ENCODE peak calls at places on chromosomes 1 and 21, in five cellular contexts. One of them, this sample, is unnamed.

GRCh38 chr1:34268311-34269042 is 91.8 kb downstream of the C1orf94 start:
- DNase-seq in AG09309: peak; percentile 95
- DNase-seq in cardiac fibroblast: no peak
- DNase-seq in ovary: no peak
- DNase-seq in endodermal cell: peak; percentile 17
- DNase-seq in this sample: no peak

GRCh38 chr21:45413922-45414321 is 9.0 kb downstream of the COL18A1 start:
- DNase-seq in endodermal cell: no peak
- DNase-seq in cardiac fibroblast: no peak
- DNase-seq in ovary: peak; percentile 43
- DNase-seq in AG09309: no peak
- DNase-seq in this sample: no peak

GRCh38 chr1:206066479-206067171 is 13.7 kb downstream of the RHEX start:
- DNase-seq in AG09309: no peak
- DNase-seq in cardiac fibroblast: no peak
- DNase-seq in endodermal cell: no peak
- DNase-seq in ovary: no peak
- DNase-seq in this sample: no peak

GRCh38 chr1:26907071-26907922 is 6.5 kb downstream of the NR0B2 start:
- DNase-seq in endodermal cell: no peak
- DNase-seq in ovary: no peak
- DNase-seq in cardiac fibroblast: peak; percentile 93
- DNase-seq in AG09309: peak; percentile 70
- DNase-seq in this sample: peak; percentile 64

GRCh38 chr1:173478099-173478555 is 992 bp downstream of the PRDX6 start:
- DNase-seq in endodermal cell: peak; percentile 61
- DNase-seq in ovary: peak; percentile 55
- DNase-seq in cardiac fibroblast: peak; percentile 83
- DNase-seq in AG09309: peak; percentile 50
- DNase-seq in this sample: peak; percentile 72

GRCh38 chr21:28540514-28540913 is 452.2 kb downstream of the LTN1 start:
- DNase-seq in endodermal cell: no peak
- DNase-seq in ovary: no peak
- DNase-seq in cardiac fibroblast: peak; percentile 63
- DNase-seq in AG09309: peak; percentile 32
- DNase-seq in this sample: peak; percentile 79

GRCh38 chr1:81803423-81804103 is 2.8 kb downstream of the ADGRL2 start:
- DNase-seq in ovary: no peak
- DNase-seq in endodermal cell: peak; percentile 76
- DNase-seq in cardiac fibroblast: peak; percentile 49
- DNase-seq in AG09309: no peak
- DNase-seq in this sample: peak; percentile 47

GRCh38 chr21:42382915-42383314 is 12.9 kb downstream of the TMPRSS3 start:
- DNase-seq in cardiac fibroblast: no peak
- DNase-seq in ovary: no peak
- DNase-seq in AG09309: no peak
- DNase-seq in endodermal cell: no peak
- DNase-seq in this sample: no peak

GRCh38 chr1:30275926-30276736 is 447.3 kb downstream of the MATN1 start:
- DNase-seq in ovary: no peak
- DNase-seq in AG09309: no peak
- DNase-seq in endodermal cell: peak; percentile 34
- DNase-seq in cardiac fibroblast: no peak
- DNase-seq in this sample: no peak

GRCh38 chr1:154463512-154463990 is 38.5 kb upstream of the TDRD10 start:
- DNase-seq in AG09309: no peak
- DNase-seq in endodermal cell: no peak
- DNase-seq in cardiac fibroblast: no peak
- DNase-seq in ovary: peak; percentile 21
- DNase-seq in this sample: no peak

GRCh38 chr21:36210779-36211659 is 54.4 kb downstream of the DOP1B start:
- DNase-seq in cardiac fibroblast: no peak
- DNase-seq in AG09309: no peak
- DNase-seq in ovary: no peak
- DNase-seq in endodermal cell: peak; percentile 56
- DNase-seq in this sample: peak; percentile 33

GRCh38 chr1:155226910-155227260 is 18.4 kb downstream of the MTX1 start:
- DNase-seq in ovary: peak; percentile 65
- DNase-seq in cardiac fibroblast: peak; percentile 51
- DNase-seq in endodermal cell: no peak
- DNase-seq in AG09309: no peak
- DNase-seq in this sample: peak; percentile 37

GRCh38 chr1:248924696-248925532 is 18.9 kb downstream of the PGBD2 start:
- DNase-seq in ovary: no peak
- DNase-seq in cardiac fibroblast: peak; percentile 62
- DNase-seq in endodermal cell: peak; percentile 73
- DNase-seq in AG09309: no peak
- DNase-seq in this sample: peak; percentile 58

GRCh38 chr1:44515416-44515815 is 110.4 kb downstream of the RNF220 start:
- DNase-seq in AG09309: no peak
- DNase-seq in ovary: no peak
- DNase-seq in cardiac fibroblast: peak; percentile 31
- DNase-seq in endodermal cell: no peak
- DNase-seq in this sample: no peak

GRCh38 chr1:49351744-49352143 is 575.1 kb upstream of the BEND5 start:
- DNase-seq in cardiac fibroblast: peak; percentile 21
- DNase-seq in endodermal cell: no peak
- DNase-seq in AG09309: no peak
- DNase-seq in ovary: no peak
- DNase-seq in this sample: peak; percentile 74

GRCh38 chr1:233440952-233441401 is 113.5 kb downstream of the MAP3K21 start:
- DNase-seq in ovary: no peak
- DNase-seq in endodermal cell: peak; percentile 81
- DNase-seq in cardiac fibroblast: peak; percentile 72
- DNase-seq in AG09309: peak; percentile 31
- DNase-seq in this sample: peak; percentile 68

GRCh38 chr1:33914531-33914930 is 50.7 kb downstream of the HMGB4 start:
- DNase-seq in ovary: no peak
- DNase-seq in cardiac fibroblast: no peak
- DNase-seq in endodermal cell: no peak
- DNase-seq in AG09309: no peak
- DNase-seq in this sample: no peak

GRCh38 chr1:178483251-178483957 is 13.4 kb downstream of the CLEC20A start:
- DNase-seq in ovary: no peak
- DNase-seq in cardiac fibroblast: peak; percentile 15
- DNase-seq in AG09309: no peak
- DNase-seq in endodermal cell: no peak
- DNase-seq in this sample: no peak

GRCh38 chr21:41932191-41932575 is 21.6 kb downstream of the C2CD2 start:
- DNase-seq in AG09309: peak; percentile 71
- DNase-seq in endodermal cell: no peak
- DNase-seq in cardiac fibroblast: peak; percentile 94
- DNase-seq in ovary: peak; percentile 53
- DNase-seq in this sample: peak; percentile 68

GRCh38 chr1:21875621-21876063 is 61.5 kb downstream of the HSPG2 start:
- DNase-seq in AG09309: no peak
- DNase-seq in cardiac fibroblast: no peak
- DNase-seq in endodermal cell: no peak
- DNase-seq in ovary: no peak
- DNase-seq in this sample: no peak

GRCh38 chr21:34936874-34937563 is 112.1 kb downstream of the RUNX1 start:
- DNase-seq in AG09309: no peak
- DNase-seq in cardiac fibroblast: peak; percentile 64
- DNase-seq in endodermal cell: no peak
- DNase-seq in ovary: no peak
- DNase-seq in this sample: no peak

GRCh38 chr1:220807726-220808125 is 21.0 kb downstream of the MTARC1 start:
- DNase-seq in ovary: no peak
- DNase-seq in endodermal cell: no peak
- DNase-seq in cardiac fibroblast: no peak
- DNase-seq in AG09309: no peak
- DNase-seq in this sample: no peak

GRCh38 chr1:205963352-205963751 is 20.1 kb upstream of the SLC26A9 start:
- DNase-seq in AG09309: peak; percentile 62
- DNase-seq in ovary: no peak
- DNase-seq in cardiac fibroblast: peak; percentile 87
- DNase-seq in endodermal cell: no peak
- DNase-seq in this sample: peak; percentile 89

GRCh38 chr21:27156666-27157065 is 189.8 kb upstream of the ADAMTS5 start:
- DNase-seq in endodermal cell: no peak
- DNase-seq in AG09309: no peak
- DNase-seq in cardiac fibroblast: no peak
- DNase-seq in ovary: no peak
- DNase-seq in this sample: no peak

GRCh38 chr1:43270421-43271095 is 775 bp downstream of the TMEM125 start:
- DNase-seq in endodermal cell: peak; percentile 96
- DNase-seq in ovary: peak; percentile 49
- DNase-seq in cardiac fibroblast: no peak
- DNase-seq in AG09309: no peak
- DNase-seq in this sample: no peak
- H3K4me3 ChIP-seq in endodermal cell: no peak overlapping the region
- H3K4me3 ChIP-seq in ovary: no peak overlapping the region
- H3K4me3 ChIP-seq in cardiac fibroblast: no peak overlapping the region
- H3K4me3 ChIP-seq in AG09309: no peak overlapping the region
- H3K4me3 ChIP-seq in this sample: no peak overlapping the region

DNA sequence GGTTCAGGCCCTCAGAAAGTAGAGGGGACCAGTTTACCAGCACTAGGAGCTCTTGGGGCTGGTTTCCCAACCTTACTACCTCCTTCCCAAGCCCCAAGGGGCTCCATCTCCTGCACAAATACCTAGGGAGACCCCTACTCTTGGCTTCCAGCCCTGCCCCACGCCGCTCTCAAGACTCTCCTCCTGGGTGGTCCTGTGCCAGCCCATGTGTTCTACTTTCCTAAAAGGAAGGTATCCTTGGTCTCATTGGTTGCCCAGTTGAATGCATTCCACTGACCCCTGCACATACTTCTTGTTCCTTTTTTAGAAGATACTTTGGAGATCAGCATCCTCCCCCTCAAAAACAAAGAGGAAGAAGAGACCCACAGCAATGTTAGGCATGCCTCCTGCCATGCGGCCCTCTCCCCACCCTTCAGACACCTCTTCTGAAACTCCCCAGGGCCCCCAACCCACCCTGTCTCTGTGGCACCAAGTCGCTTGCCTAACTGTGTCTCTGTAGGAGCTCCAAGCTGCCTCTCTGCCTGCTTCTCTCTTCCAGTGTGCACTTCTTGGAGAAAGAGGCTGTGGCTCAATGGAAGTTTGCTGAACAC is 4.1 kb downstream of the SLAMF9 start:
- DNase-seq in AG09309: no peak
- DNase-seq in endodermal cell: peak; percentile 14
- DNase-seq in cardiac fibroblast: no peak
- DNase-seq in ovary: no peak
- DNase-seq in this sample: no peak
- TF ChIP-seq CTCF in AG09309: no peak
- TF ChIP-seq CTCF in endodermal cell: no peak
- TF ChIP-seq CTCF in cardiac fibroblast: no peak
- TF ChIP-seq CTCF in ovary: no peak
- TF ChIP-seq CTCF in this sample: no peak

GRCh38 chr1:8020032-8020431 is 6.1 kb downstream of the ERRFI1 start:
- DNase-seq in endodermal cell: no peak
- DNase-seq in cardiac fibroblast: peak; percentile 73
- DNase-seq in AG09309: no peak
- DNase-seq in ovary: no peak
- DNase-seq in this sample: peak; percentile 81

GRCh38 chr1:8017495-8018310 is 8.4 kb downstream of the ERRFI1 start:
- DNase-seq in AG09309: peak; percentile 49
- DNase-seq in cardiac fibroblast: peak; percentile 54
- DNase-seq in endodermal cell: no peak
- DNase-seq in ovary: no peak
- DNase-seq in this sample: peak; percentile 68

GRCh38 chr1:8018492-8019228 is 7.4 kb downstream of the ERRFI1 start:
- DNase-seq in cardiac fibroblast: peak; percentile 40
- DNase-seq in AG09309: no peak
- DNase-seq in endodermal cell: no peak
- DNase-seq in ovary: no peak
- DNase-seq in this sample: peak; percentile 71

GRCh38 chr1:8021676-8022266 is 4.3 kb downstream of the ERRFI1 start:
- DNase-seq in endodermal cell: no peak
- DNase-seq in AG09309: no peak
- DNase-seq in cardiac fibroblast: peak; percentile 35
- DNase-seq in ovary: no peak
- DNase-seq in this sample: peak; percentile 22

GRCh38 chr1:8019229-8019620 is 6.9 kb downstream of the ERRFI1 start:
- DNase-seq in endodermal cell: no peak
- DNase-seq in cardiac fibroblast: no peak
- DNase-seq in AG09309: no peak
- DNase-seq in ovary: no peak
- DNase-seq in this sample: peak; percentile 8
- H3K4me3 ChIP-seq in endodermal cell: peak overlapping the region; percentile 73
- H3K4me3 ChIP-seq in cardiac fibroblast: no peak overlapping the region
- H3K4me3 ChIP-seq in AG09309: no peak overlapping the region
- H3K4me3 ChIP-seq in ovary: no peak overlapping the region
- H3K4me3 ChIP-seq in this sample: no peak overlapping the region

DNA sequence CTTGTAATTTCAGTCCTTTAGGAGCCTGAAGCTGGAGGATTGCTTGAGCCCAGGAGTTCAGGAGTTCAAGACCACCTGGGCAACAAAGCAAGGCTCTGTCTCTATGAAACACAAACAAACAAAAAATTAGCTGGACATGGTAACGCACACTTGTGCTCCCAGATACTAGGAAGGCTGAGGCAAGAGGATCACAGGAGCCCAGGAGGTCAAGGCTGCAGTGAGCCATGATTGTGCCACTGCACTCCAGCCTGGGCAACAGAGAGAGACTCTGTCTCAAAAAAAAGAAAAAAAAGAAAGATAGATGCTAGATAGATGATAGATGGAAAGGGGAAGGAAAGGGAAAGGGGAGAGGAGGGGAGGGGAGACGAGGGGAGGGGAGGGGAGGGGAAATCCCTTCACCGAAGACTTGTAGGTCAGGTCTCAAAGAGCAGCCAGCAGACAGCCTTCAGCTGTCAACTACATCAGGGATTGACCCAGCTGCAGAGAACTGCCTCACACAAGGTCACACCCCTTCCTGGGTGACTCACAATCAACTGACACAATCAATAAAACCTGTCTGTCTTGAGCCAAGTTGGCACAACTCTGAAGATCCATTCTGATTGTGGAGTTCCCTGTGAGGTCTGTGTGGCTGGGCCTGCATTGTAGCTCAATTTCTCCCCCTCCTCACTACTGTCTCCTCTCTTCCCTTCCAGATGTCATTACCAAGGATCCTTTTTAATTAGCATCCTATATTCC is 200.6 kb downstream of the RGS7 start:
- DNase-seq in endodermal cell: no peak
- DNase-seq in ovary: no peak
- DNase-seq in cardiac fibroblast: peak; percentile 38
- DNase-seq in AG09309: peak; percentile 20
- DNase-seq in this sample: peak; percentile 48
- TF ChIP-seq CTCF in endodermal cell: no peak
- TF ChIP-seq CTCF in ovary: no peak
- TF ChIP-seq CTCF in cardiac fibroblast: no peak
- TF ChIP-seq CTCF in AG09309: no peak
- TF ChIP-seq CTCF in this sample: no peak

GRCh38 chr1:3070654-3071506 is 1.9 kb downstream of the PRDM16 start:
- DNase-seq in endodermal cell: peak; percentile 77
- DNase-seq in AG09309: no peak
- DNase-seq in ovary: peak; percentile 67
- DNase-seq in cardiac fibroblast: peak; percentile 6
- DNase-seq in this sample: no peak
- H3K4me3 ChIP-seq in endodermal cell: no peak overlapping the region
- H3K4me3 ChIP-seq in AG09309: peak overlapping the region; percentile 21
- H3K4me3 ChIP-seq in ovary: peak overlapping the region; percentile 58
- H3K4me3 ChIP-seq in cardiac fibroblast: peak overlapping the region; percentile 18
- H3K4me3 ChIP-seq in this sample: no peak overlapping the region

GRCh38 chr1:31703431-31704260 is at the start of gene COL16A1:
- DNase-seq in endodermal cell: peak; percentile 85
- DNase-seq in ovary: peak; percentile 91
- DNase-seq in cardiac fibroblast: peak; percentile 22
- DNase-seq in AG09309: no peak
- DNase-seq in this sample: peak; percentile 75
- TF ChIP-seq CTCF in endodermal cell: no peak
- TF ChIP-seq CTCF in ovary: no peak
- TF ChIP-seq CTCF in cardiac fibroblast: no peak
- TF ChIP-seq CTCF in AG09309: no peak
- TF ChIP-seq CTCF in this sample: no peak

GRCh38 chr1:192576190-192577144 is 894 bp downstream of the RGS1 start:
- DNase-seq in cardiac fibroblast: no peak
- DNase-seq in ovary: no peak
- DNase-seq in AG09309: no peak
- DNase-seq in endodermal cell: no peak
- DNase-seq in this sample: no peak
- H3K4me3 ChIP-seq in cardiac fibroblast: no peak overlapping the region
- H3K4me3 ChIP-seq in ovary: no peak overlapping the region
- H3K4me3 ChIP-seq in AG09309: no peak overlapping the region
- H3K4me3 ChIP-seq in endodermal cell: no peak overlapping the region
- H3K4me3 ChIP-seq in this sample: no peak overlapping the region

This sample was measured in fibroblast of lung.